ENCODE peak calls at places on chromosomes 4 and X, in nine cellular contexts. N, A, V, O, C, T, D, F and Z are unnamed samples.

GRCh38 chr4:2741626-2742025 is 14.5 kb downstream of the TNIP2 start:
- DNase-seq in D (no peak), N (no peak), C (no peak), F (no peak), A (no peak), V (no peak), O (no peak), T (no peak), Z (no peak)

GRCh38 chr4:38955957-38956356 is 76.3 kb downstream of the TMEM156 start:
- DNase-seq in O (no peak), T (no peak), C (no peak), V (no peak), F (no peak), A (no peak), N (no peak), D (no peak), Z (no peak)

GRCh38 chrX:73855546-73855945 is 292.5 kb downstream of the CHIC1 start:
- DNase-seq in C (peak), V (peak), N (peak), O (peak), F (no peak), D (no peak), T (peak), A (peak), Z (no peak)

GRCh38 chr4:13544556-13545393 is 467 bp upstream of the NKX3-2 start:
- DNase-seq in N (no peak), F (no peak), C (peak), O (peak), A (peak), D (peak), T (peak), V (peak), Z (peak)

GRCh38 chr4:122882830-122883229 is 39.6 kb downstream of the NUDT6 start:
- DNase-seq in F (no peak), V (no peak), O (no peak), T (no peak), N (no peak), C (no peak), D (no peak), A (no peak), Z (no peak)

GRCh38 chr4:104979083-104979760 is 167.5 kb upstream of the TET2 start:
- DNase-seq in O (no peak), A (no peak), D (no peak), T (no peak), N (no peak), C (no peak), V (no peak), F (no peak), Z (no peak)

GRCh38 chrX:11764602-11765067 is 6.6 kb downstream of the MSL3 start:
- DNase-seq in F (no peak), N (no peak), O (no peak), T (no peak), D (no peak), V (no peak), A (no peak), C (no peak), Z (no peak)

GRCh38 chr4:156388826-156389225 is 435.2 kb upstream of the CTSO start:
- DNase-seq in T (no peak), V (no peak), D (no peak), C (no peak), N (no peak), A (no peak), F (no peak), O (no peak), Z (no peak)

GRCh38 chr4:164783966-164784365 is 30.0 kb downstream of the SMIM31 start:
- DNase-seq in O (no peak), D (no peak), A (no peak), T (no peak), N (no peak), V (no peak), C (no peak), F (no peak), Z (no peak)

GRCh38 chr4:126736133-126736518 is 896.6 kb upstream of the INTU start:
- DNase-seq in A (no peak), T (no peak), V (no peak), C (no peak), F (no peak), D (no peak), O (no peak), N (no peak), Z (no peak)

GRCh38 chr4:126740687-126741086 is 892.1 kb upstream of the INTU start:
- DNase-seq in V (no peak), T (no peak), A (no peak), D (no peak), F (no peak), C (no peak), N (no peak), O (no peak), Z (no peak)

GRCh38 chr4:126738926-126739325 is 893.8 kb upstream of the INTU start:
- DNase-seq in C (no peak), V (no peak), N (no peak), T (no peak), D (no peak), F (no peak), A (no peak), O (no peak), Z (no peak)

GRCh38 chr4:126737899-126738526 is 894.7 kb upstream of the INTU start:
- DNase-seq in C (no peak), O (no peak), F (no peak), T (no peak), N (no peak), A (no peak), V (no peak), D (no peak), Z (no peak)

DNA sequence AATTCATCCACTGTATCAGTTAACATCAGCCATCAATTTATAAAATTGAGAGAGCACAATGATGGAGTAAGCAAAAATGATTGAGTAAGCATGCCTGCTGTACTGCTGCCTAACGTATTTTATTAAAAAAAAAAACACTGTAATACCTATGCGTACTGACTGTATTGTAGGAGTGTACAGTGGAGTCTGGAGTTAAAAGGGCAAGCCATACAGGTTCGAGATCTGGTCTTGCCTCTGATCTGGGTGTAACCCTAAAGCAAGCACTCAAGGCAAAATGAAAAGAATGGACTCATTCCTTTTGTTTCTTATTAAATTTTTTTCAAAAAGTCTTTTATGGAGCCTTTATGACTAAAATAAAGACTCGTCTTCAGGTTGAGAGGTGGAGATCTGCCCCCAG is 894.2 kb upstream of the INTU start:
- DNase-seq in D (no peak), T (no peak), A (no peak), C (no peak), V (no peak), N (no peak), F (no peak), O (no peak), Z (no peak)
- TF ChIP-seq POLR2AphosphoS5 in D (no peak), T (no peak), A (no peak), C (no peak), V (no peak), N (no peak), F (no peak), O (no peak), Z (no peak)

GRCh38 chr4:89800527-89801103 is 36.3 kb downstream of the SNCA start:
- DNase-seq in F (no peak), O (no peak), N (no peak), A (no peak), D (no peak), V (no peak), C (no peak), T (no peak), Z (no peak)
- TF ChIP-seq POLR2AphosphoS5 in F (no peak), O (no peak), N (no peak), A (no peak), D (no peak), V (no peak), C (no peak), T (no peak), Z (no peak)

GRCh38 chr4:139940600-139940999 is 213.4 kb downstream of the MAML3 start:
- DNase-seq in O (no peak), T (no peak), N (no peak), A (no peak), V (no peak), D (no peak), F (no peak), C (no peak), Z (no peak)
- TF ChIP-seq POLR2AphosphoS5 in O (no peak), T (no peak), N (no peak), A (no peak), V (no peak), D (no peak), F (no peak), C (no peak), Z (no peak)

GRCh38 chrX:18889982-18890381 is 93.9 kb downstream of the PHKA2 start:
- DNase-seq in V (no peak), O (no peak), A (no peak), C (no peak), N (no peak), T (no peak), F (no peak), D (no peak), Z (no peak)

GRCh38 chrX:18887177-18887820 is 96.6 kb downstream of the PHKA2 start:
- DNase-seq in A (peak), N (no peak), C (peak), F (no peak), T (peak), O (peak), V (peak), D (peak), Z (no peak)

GRCh38 chrX:18889346-18889745 is 94.6 kb downstream of the PHKA2 start:
- DNase-seq in N (no peak), A (no peak), T (no peak), C (no peak), O (no peak), D (no peak), V (no peak), F (no peak), Z (no peak)

GRCh38 chrX:18887821-18888205 is 96.1 kb downstream of the PHKA2 start:
- DNase-seq in T (no peak), O (no peak), V (no peak), N (no peak), C (no peak), A (no peak), D (no peak), F (no peak), Z (no peak)

GRCh38 chrX:18888281-18888680 is 95.6 kb downstream of the PHKA2 start:
- DNase-seq in N (no peak), C (peak), A (no peak), F (no peak), O (no peak), V (no peak), T (no peak), D (no peak), Z (no peak)
- TF ChIP-seq POLR2AphosphoS5 in N (no peak), C (no peak), A (no peak), F (no peak), O (no peak), V (no peak), T (no peak), D (no peak), Z (no peak)

DNA sequence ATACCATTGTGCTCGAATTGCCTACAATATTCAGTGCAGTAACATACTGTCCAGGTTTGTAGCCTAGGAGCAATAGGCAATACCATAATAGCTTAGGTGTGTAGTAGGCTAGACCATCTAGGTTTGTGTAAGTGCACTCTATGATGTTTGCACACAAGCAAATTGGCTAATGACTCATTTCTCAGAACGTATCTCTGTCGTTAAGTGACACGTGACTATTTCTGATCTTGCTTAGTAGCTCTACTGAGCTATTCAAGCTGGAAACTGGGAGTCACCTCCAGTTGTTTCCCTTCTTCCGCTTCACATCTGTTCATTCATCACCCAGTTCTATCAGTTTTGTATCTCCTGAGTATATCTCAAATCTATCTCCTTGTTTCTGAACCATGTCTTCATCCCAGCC is 86.1 kb downstream of the HNRNPD start:
- DNase-seq in A (no peak), F (no peak), C (no peak), D (no peak), T (no peak), V (no peak), O (no peak), N (no peak), Z (no peak)
- TF ChIP-seq POLR2AphosphoS5 in A (no peak), F (no peak), C (no peak), D (no peak), T (no peak), V (no peak), O (no peak), N (no peak), Z (no peak)

DNA sequence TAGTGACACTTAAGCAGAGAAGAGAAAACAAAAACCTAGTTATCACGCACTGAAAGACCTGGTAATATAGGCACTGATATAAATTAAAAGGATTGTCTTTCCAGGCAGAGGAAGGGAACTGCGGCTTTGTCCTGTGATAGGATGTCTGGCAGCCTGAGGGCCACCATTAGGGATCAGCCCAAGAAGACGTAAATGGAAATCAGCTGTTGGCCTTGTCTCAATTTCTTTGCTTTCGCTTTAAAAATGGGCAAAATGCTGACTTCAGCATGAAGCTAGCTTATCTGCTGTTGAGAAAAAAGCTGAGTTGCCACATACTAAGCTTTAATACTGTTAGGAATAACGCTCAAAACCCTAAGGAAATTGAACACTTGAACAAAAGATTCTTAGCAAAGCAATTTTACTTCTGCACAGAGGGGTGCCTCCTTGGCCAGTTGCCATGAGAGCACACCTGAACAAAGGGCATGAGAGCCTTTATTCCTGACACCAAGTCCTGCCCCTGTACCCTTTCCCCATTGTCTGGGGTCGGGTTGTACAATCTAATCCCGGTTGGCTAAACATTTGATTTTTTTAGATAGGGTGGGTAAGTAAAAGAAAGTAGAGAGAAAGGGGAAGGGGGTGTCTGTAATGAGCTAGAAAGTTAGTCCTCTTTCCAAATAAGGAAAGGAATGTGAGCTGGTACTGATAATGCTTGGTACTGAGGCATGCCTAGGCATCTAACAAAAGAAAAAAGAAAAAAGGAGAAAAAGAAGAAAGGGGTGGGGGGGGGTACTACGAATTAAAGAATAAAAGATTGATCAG is 85.2 kb upstream of the UCP1 start:
- DNase-seq in V (peak), F (no peak), A (no peak), N (no peak), T (peak), D (no peak), O (no peak), C (no peak), Z (peak)
- TF ChIP-seq POLR2AphosphoS5 in V (no peak), F (no peak), A (no peak), N (no peak), T (no peak), D (no peak), O (no peak), C (no peak), Z (no peak)

DNA sequence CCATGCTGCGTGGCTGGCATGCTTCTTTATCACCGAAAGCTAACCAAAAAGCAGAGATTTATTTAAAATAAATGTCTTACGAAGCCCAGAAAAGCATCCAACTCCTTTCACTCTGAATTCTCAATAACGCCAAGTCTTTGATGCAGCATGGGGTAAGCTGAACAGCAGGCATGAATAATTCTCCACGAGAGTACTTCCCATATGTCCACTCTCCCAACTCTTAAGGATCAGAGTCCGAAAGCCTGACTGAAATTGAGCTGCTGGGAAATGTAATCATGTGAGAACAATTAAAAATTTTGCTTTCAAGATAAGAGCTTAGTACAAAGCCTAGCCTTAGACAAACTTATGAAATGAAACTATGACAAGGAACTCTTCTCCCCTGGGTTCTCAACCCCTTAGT is 7.5 kb upstream of the SLC39A8 start:
- DNase-seq in N (no peak), C (no peak), A (no peak), D (no peak), T (no peak), O (no peak), F (no peak), V (no peak), Z (no peak)
- TF ChIP-seq POLR2AphosphoS5 in N (no peak), C (no peak), A (no peak), D (peak), T (no peak), O (no peak), F (no peak), V (no peak), Z (no peak)

GRCh38 chr4:16225996-16226815 is at the start of gene TAPT1:
- DNase-seq in D (peak), C (peak), N (peak), F (no peak), O (peak), T (peak), A (peak), V (peak), Z (no peak)
- TF ChIP-seq POLR2AphosphoS5 in D (peak), C (peak), N (no peak), F (no peak), O (no peak), T (peak), A (peak), V (peak), Z (peak)

DNA sequence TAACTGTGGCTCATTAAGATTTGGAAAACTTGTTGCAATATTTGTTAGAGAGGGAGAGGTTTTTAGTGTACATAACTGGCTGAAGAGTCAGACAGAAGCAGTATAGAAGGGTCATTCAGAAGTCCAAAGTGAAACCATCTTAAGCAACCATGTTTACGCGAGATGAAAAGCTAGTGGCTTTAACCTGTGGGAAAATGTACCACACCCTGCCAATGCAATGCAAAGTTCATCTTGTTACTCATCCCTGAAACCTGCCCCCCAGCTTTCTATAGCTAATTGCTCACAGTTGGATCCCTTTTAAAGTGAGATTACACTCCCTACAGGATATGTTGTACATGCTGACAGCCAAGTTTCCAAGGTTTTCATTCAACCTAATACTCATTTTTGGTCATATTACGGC is 96.7 kb upstream of the RAPGEF2 start:
- DNase-seq in T (no peak), D (no peak), A (no peak), C (no peak), V (peak), N (no peak), O (no peak), F (no peak), Z (no peak)
- TF ChIP-seq POLR2AphosphoS5 in T (no peak), D (no peak), A (no peak), C (no peak), V (no peak), N (no peak), O (no peak), F (no peak), Z (no peak)

DNA sequence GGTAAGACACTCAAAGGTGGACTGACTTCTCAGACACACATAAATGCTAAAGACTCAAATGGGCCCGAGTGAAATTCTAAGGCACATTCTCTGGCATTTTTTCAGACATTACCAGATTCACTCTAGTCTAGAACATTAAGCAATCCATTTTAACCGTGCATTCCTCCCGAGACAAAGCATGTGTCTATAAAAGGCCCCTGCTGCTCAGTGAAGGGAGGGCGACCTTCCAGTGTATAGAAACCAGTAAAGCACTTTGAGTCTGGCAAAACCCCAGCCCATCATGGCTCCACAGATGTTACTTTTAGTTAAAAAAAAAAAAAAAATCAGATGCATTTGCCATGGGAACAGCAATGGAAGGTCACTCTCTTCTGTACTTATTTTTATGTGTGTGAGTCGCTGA is 644.5 kb downstream of the ZNF674 start:
- DNase-seq in N (no peak), O (no peak), F (no peak), D (no peak), T (no peak), V (no peak), A (no peak), C (no peak), Z (no peak)
- TF ChIP-seq POLR2AphosphoS5 in N (no peak), O (no peak), F (no peak), D (no peak), T (no peak), V (no peak), A (no peak), C (no peak), Z (no peak)